ENCODE peak calls at places on chromosomes 6 and 20, in six cellular contexts. C is stromal cell of bone marrow; M is NB4; R is effector CD8-positive, alpha-beta T cell; G is fibroblast of villous mesenchyme; Q is stomach. H is an unnamed sample.

GRCh38 chr6:156776470-156776840 is 723 bp upstream of the ARID1B start:
- DNase-seq in Q (no peak), R (no peak), M (peak), G (peak), C (no peak), H (no peak)

GRCh38 chr6:166490671-166491500 is 95.6 kb downstream of the RAMACL start:
- DNase-seq in M (no peak), G (peak), C (no peak), Q (no peak), R (no peak), H (peak)

GRCh38 chr6:38774933-38775707 is 60.0 kb downstream of the DNAH8 start:
- DNase-seq in C (no peak), Q (no peak), M (peak), G (no peak), R (no peak), H (no peak)

GRCh38 chr20:62929051-62929538 is 2.8 kb upstream of the DIDO1 start:
- DNase-seq in C (no peak), M (no peak), Q (peak), G (peak), R (peak), H (peak)

GRCh38 chr6:166312832-166313231 is 4.6 kb upstream of the PRR18 start:
- DNase-seq in G (no peak), C (no peak), Q (no peak), M (no peak), R (no peak), H (no peak)

GRCh38 chr6:13048113-13048512 is 280.2 kb downstream of the TBC1D7 start:
- DNase-seq in R (no peak), Q (no peak), C (no peak), G (no peak), M (no peak), H (no peak)

GRCh38 chr6:90044182-90044832 is 150.0 kb downstream of the GJA10 start:
- DNase-seq in C (no peak), M (no peak), Q (no peak), R (no peak), G (peak), H (no peak)

GRCh38 chr6:41442800-41443501 is 103.2 kb upstream of the FOXP4 start:
- DNase-seq in R (no peak), M (no peak), G (peak), C (no peak), Q (peak), H (peak)

GRCh38 chr6:99353126-99353525 is 3.7 kb upstream of the FAXC start:
- DNase-seq in M (peak), Q (no peak), G (no peak), C (no peak), R (no peak), H (no peak)